ENCODE peak calls at places on chromosomes 12 and 14, in eight cellular contexts. F is hepatocyte, Z is lower leg skin, Y is AG10803, N is WTC11, T is fibroblast of lung, A is NB4, O is AG09309. H is an unnamed sample.

GRCh38 chr12:102010265-102010994 is 51.4 kb downstream of the WASHC3 start:
- DNase-seq in F (no peak), Z (no peak), Y (no peak), N (no peak), T (no peak), A (peak), O (no peak), H (no peak)

GRCh38 chr12:123761841-123762714 is at the start of gene DNAH10:
- DNase-seq in F (peak), Z (no peak), Y (no peak), N (peak), T (peak), A (peak), O (no peak), H (no peak)

GRCh38 chr12:109247831-109248654 is 61.0 kb downstream of the FOXN4 start:
- DNase-seq in F (peak), Z (no peak), Y (no peak), N (no peak), T (no peak), A (no peak), O (no peak), H (no peak)

GRCh38 chr12:63206908-63207307 is 55.9 kb upstream of the AVPR1A start:
- DNase-seq in F (peak), Z (peak), Y (peak), N (no peak), T (no peak), A (peak), O (no peak), H (no peak)

GRCh38 chr14:68880581-68881105 is 87.8 kb upstream of the ZFP36L1 start:
- DNase-seq in F (no peak), Z (no peak), Y (no peak), N (no peak), T (no peak), A (no peak), O (no peak), H (no peak)

GRCh38 chr12:92369643-92370042 is 224.0 kb upstream of the BTG1 start:
- DNase-seq in F (no peak), Z (no peak), Y (peak), N (no peak), T (peak), A (no peak), O (peak), H (no peak)

GRCh38 chr12:115473257-115473956 is 789.4 kb upstream of the TBX3 start:
- DNase-seq in F (no peak), Z (no peak), Y (no peak), N (no peak), T (no peak), A (no peak), O (no peak), H (no peak)

GRCh38 chr14:101105045-101105444 is 201.5 kb upstream of the RTL1 start:
- DNase-seq in F (no peak), Z (peak), Y (no peak), N (no peak), T (no peak), A (no peak), O (no peak), H (no peak)

GRCh38 chr14:78232666-78233065 is 62.5 kb downstream of the NRXN3 start:
- DNase-seq in F (no peak), Z (no peak), Y (no peak), N (no peak), T (no peak), A (no peak), O (no peak), H (no peak)

GRCh38 chr14:79011091-79011919 is 841.1 kb downstream of the NRXN3 start:
- DNase-seq in F (peak), Z (no peak), Y (peak), N (no peak), T (peak), A (peak), O (no peak), H (no peak)

GRCh38 chr12:71662861-71663560 is 637 bp downstream of the ZFC3H1 start:
- DNase-seq in F (peak), Z (peak), Y (peak), N (peak), T (peak), A (peak), O (no peak), H (no peak)

GRCh38 chr12:71661977-71662522 is 1.6 kb downstream of the ZFC3H1 start:
- DNase-seq in F (no peak), Z (no peak), Y (peak), N (no peak), T (peak), A (no peak), O (no peak), H (no peak)

GRCh38 chr12:71664411-71665108 is 459 bp downstream of the THAP2 start:
- DNase-seq in F (no peak), Z (no peak), Y (no peak), N (no peak), T (peak), A (no peak), O (no peak), H (no peak)

GRCh38 chr12:71665109-71665476 is 992 bp downstream of the THAP2 start:
- DNase-seq in F (no peak), Z (no peak), Y (no peak), N (no peak), T (no peak), A (no peak), O (no peak), H (no peak)

GRCh38 chr12:71663561-71664410 is at the start of the genes THAP2 and ZFC3H1:
- DNase-seq in F (peak), Z (peak), Y (peak), N (peak), T (peak), A (peak), O (peak), H (peak)
- TF ChIP-seq CTCF in F (peak), Z (no peak), Y (peak), N (no peak), T (peak), A (peak), O (peak), H (peak)

GRCh38 chr12:26113853-26114719 is 10.8 kb downstream of the BHLHE41 start:
- DNase-seq in F (peak), Z (peak), Y (peak), N (peak), T (peak), A (peak), O (peak), H (peak)
- TF ChIP-seq CTCF in F (peak), Z (no peak), Y (peak), N (no peak), T (peak), A (peak), O (no peak), H (no peak)

DNA sequence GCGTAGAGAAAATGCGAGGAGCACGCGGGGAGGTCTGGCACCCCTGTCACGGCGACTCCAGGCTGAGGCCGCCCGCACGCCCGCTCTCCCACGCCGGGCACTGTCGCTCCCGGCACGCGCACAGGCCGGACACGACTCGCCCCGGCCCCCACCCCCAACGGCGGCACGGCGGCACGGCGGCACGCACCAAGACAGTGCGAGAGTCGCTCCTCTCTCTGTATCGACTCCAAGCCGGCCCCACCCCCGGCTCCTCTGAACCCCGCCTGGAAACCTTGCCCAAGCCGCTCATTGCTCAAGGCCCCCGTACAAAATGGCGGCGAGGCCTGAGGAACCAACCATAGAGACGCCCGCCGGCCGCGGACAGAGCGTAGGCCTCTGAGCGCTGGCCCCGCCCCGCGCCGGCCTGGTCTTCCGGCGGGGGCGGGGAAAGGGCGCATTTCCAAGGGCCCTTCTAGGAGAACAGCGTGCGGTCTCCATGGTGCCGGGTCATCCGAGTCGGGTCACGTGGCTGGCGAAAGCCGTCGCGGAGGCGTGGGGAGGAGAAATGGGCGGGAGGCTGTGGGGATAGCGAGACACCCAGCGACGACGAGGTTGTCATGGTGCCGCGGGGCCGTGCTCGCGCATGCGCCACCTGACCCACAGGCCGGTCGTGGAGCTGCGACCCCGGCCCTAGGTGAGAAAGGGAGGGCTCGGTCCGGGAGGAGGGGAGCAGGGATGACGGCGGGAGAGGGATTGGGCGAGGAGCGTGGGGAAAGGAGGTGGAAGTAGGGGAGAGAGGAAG is at the start of gene CIPC:
- DNase-seq in F (peak), Z (peak), Y (peak), N (peak), T (peak), A (peak), O (peak), H (peak)
- TF ChIP-seq CTCF in F (no peak), Z (no peak), Y (no peak), N (no peak), T (no peak), A (no peak), O (no peak), H (no peak)

GRCh38 chr14:20818861-20819260 is 16.2 kb upstream of the RNASE1 start:
- DNase-seq in F (no peak), Z (no peak), Y (no peak), N (peak), T (no peak), A (no peak), O (no peak), H (no peak)
- TF ChIP-seq CTCF in F (no peak), Z (no peak), Y (no peak), N (no peak), T (no peak), A (no peak), O (no peak), H (no peak)

GRCh38 chr12:131140069-131140435 is 186.3 kb downstream of the ADGRD1 start:
- DNase-seq in F (no peak), Z (no peak), Y (no peak), N (no peak), T (no peak), A (no peak), O (no peak), H (no peak)
- TF ChIP-seq CTCF in F (no peak), Z (no peak), Y (no peak), N (no peak), T (no peak), A (no peak), O (no peak), H (no peak)

DNA sequence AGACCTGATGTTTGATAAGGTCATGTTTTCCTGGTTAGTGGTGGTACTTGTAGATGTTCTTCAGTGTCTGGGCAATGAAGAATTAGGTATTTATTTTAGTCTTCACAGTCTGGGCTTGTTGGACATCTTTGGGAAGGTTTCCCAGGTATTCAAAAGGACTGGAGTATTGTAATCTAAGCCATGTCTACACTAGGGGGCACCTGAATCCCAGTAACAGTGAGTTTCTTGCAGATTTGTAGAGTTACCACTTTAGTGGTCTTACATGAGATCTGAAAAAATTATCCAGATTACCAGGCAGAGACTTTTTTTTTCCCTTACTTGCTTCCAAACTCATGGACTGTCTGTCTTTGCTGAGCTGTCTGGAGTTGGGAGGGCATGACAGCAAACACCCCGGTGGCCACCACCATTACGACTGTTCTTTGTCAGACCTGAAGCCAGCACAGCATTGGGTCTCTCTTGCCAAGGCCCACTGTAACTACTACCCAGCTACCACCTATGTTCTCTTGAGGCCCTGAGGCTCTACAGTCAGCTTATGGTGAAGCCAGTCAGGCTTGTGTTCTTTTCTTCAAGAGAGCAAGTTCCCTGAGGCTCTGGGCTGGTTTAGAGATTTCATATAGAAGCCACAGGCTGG is 820.7 kb upstream of the FBXO33 start:
- DNase-seq in F (no peak), Z (no peak), Y (no peak), N (peak), T (no peak), A (no peak), O (no peak), H (no peak)
- TF ChIP-seq CTCF in F (no peak), Z (no peak), Y (no peak), N (no peak), T (no peak), A (no peak), O (no peak), H (peak)